ENCODE peak calls at places on chromosomes 12 and 14, in seven cellular contexts. U is stomach, P is psoas muscle, A is breast epithelium, T is uterus, W is fibroblast of lung, O is ovary. G is an unnamed sample.

GRCh38 chr12:117012189-117012805 is 86.9 kb downstream of the TESC start:
- DNase-seq in O (no peak), W (peak; percentile 50), U (no peak), P (no peak), A (no peak), T (no peak), G (no peak)

GRCh38 chr12:106841471-106842302 is 67.2 kb downstream of the RIC8B start:
- DNase-seq in T (peak; percentile 19), U (no peak), O (peak; percentile 23), W (peak; percentile 35), P (no peak), A (no peak), G (no peak)

GRCh38 chr12:43786899-43787693 is 19.0 kb downstream of the TWF1 start:
- DNase-seq in U (no peak), A (no peak), P (no peak), O (no peak), T (no peak), W (peak; percentile 49), G (no peak)

GRCh38 chr12:104285740-104286537 is 17.6 kb upstream of the EID3 start:
- DNase-seq in W (peak; percentile 66), U (peak; percentile 60), T (no peak), O (no peak), A (no peak), P (peak; percentile 53), G (no peak)

GRCh38 chr14:104135904-104136471 is 2.4 kb upstream of the KIF26A start:
- DNase-seq in P (peak; percentile 44), T (no peak), O (peak; percentile 33), W (no peak), U (no peak), A (no peak), G (no peak)

GRCh38 chr12:24079083-24079482 is 129.6 kb upstream of the SOX5 start:
- DNase-seq in W (no peak), O (no peak), A (no peak), P (no peak), T (no peak), U (no peak), G (no peak)

GRCh38 chr12:106919910-106920544 is 35.7 kb upstream of the TMEM263 start:
- DNase-seq in U (no peak), A (no peak), T (no peak), O (no peak), W (peak; percentile 31), P (no peak), G (no peak)

GRCh38 chr12:52632656-52633055 is 14.3 kb upstream of the KRT73 start:
- DNase-seq in U (no peak), P (no peak), O (no peak), W (no peak), A (no peak), T (no peak), G (no peak)

GRCh38 chr12:108977360-108977759 is 43.5 kb downstream of the SVOP start:
- DNase-seq in O (no peak), P (no peak), U (no peak), W (no peak), A (no peak), T (no peak), G (no peak)

GRCh38 chr12:93679308-93679933 is 2.2 kb downstream of the CRADD start:
- DNase-seq in W (no peak), A (no peak), O (no peak), U (no peak), T (no peak), P (peak; percentile 77), G (no peak)

GRCh38 chr12:12267801-12268200 is 957 bp upstream of the LRP6 start:
- DNase-seq in U (no peak), A (no peak), O (no peak), W (no peak), T (no peak), P (no peak), G (no peak)

GRCh38 chr12:124174406-124174805 is 120.5 kb upstream of the RFLNA start:
- DNase-seq in A (no peak), U (no peak), T (no peak), P (no peak), W (peak; percentile 71), O (no peak), G (no peak)

GRCh38 chr12:54439521-54440255 is 20.6 kb upstream of the ITGA5 start:
- DNase-seq in U (no peak), P (no peak), A (no peak), W (peak; percentile 83), O (no peak), T (no peak), G (no peak)

GRCh38 chr12:58639323-58639934 is 280.9 kb downstream of the LRIG3 start:
- DNase-seq in W (peak; percentile 90), P (no peak), U (no peak), A (no peak), T (no peak), O (no peak), G (no peak)

GRCh38 chr12:51392556-51393237 is 1.5 kb upstream of the GALNT6 start:
- DNase-seq in T (no peak), A (no peak), W (peak; percentile 54), U (no peak), O (no peak), P (no peak), G (no peak)

GRCh38 chr14:81511110-81511900 is 22.3 kb downstream of the SEL1L start:
- DNase-seq in U (no peak), O (no peak), T (no peak), W (no peak), P (no peak), A (no peak), G (no peak)

GRCh38 chr12:76236640-76237039 is 111.6 kb downstream of the BBS10 start:
- DNase-seq in W (peak; percentile 84), U (no peak), A (no peak), T (no peak), P (no peak), O (no peak), G (no peak)

GRCh38 chr14:75531660-75532317 is 9.5 kb downstream of the BATF start:
- DNase-seq in U (no peak), A (no peak), P (no peak), O (no peak), T (no peak), W (peak; percentile 8), G (no peak)

GRCh38 chr14:75987201-75987970 is 1.8 kb downstream of the IFT43 start:
- DNase-seq in U (no peak), W (no peak), O (no peak), T (no peak), P (no peak), A (no peak), G (no peak)

GRCh38 chr12:86230516-86231146 is 25.6 kb downstream of the MGAT4C start:
- DNase-seq in U (no peak), P (no peak), O (no peak), T (no peak), W (peak; percentile 70), A (no peak), G (no peak)

GRCh38 chr12:121774968-121775474 is 18.5 kb downstream of the RHOF start:
- DNase-seq in W (peak; percentile 30), T (no peak), U (no peak), O (no peak), P (no peak), A (no peak), G (peak; percentile 69)
- H3K27ac ChIP-seq in W (no peak overlapping the region), T (no peak overlapping the region), U (no peak overlapping the region), O (no peak overlapping the region), P (no peak overlapping the region), A (no peak overlapping the region), G (peak overlapping the region; percentile 62)

GRCh38 chr12:89826468-89826867 is 117.8 kb upstream of the ATP2B1 start:
- DNase-seq in A (no peak), O (no peak), P (no peak), W (no peak), U (no peak), T (no peak), G (no peak)

GRCh38 chr12:89828575-89828974 is 119.9 kb upstream of the ATP2B1 start:
- DNase-seq in P (no peak), T (no peak), W (no peak), U (no peak), O (no peak), A (no peak), G (no peak)

GRCh38 chr12:89824822-89825221 is 116.2 kb upstream of the ATP2B1 start:
- DNase-seq in P (no peak), U (no peak), O (no peak), T (no peak), A (no peak), W (no peak), G (no peak)

GRCh38 chr12:89827592-89827991 is 119.0 kb upstream of the ATP2B1 start:
- DNase-seq in A (no peak), P (no peak), U (no peak), T (no peak), W (no peak), O (no peak), G (no peak)

DNA sequence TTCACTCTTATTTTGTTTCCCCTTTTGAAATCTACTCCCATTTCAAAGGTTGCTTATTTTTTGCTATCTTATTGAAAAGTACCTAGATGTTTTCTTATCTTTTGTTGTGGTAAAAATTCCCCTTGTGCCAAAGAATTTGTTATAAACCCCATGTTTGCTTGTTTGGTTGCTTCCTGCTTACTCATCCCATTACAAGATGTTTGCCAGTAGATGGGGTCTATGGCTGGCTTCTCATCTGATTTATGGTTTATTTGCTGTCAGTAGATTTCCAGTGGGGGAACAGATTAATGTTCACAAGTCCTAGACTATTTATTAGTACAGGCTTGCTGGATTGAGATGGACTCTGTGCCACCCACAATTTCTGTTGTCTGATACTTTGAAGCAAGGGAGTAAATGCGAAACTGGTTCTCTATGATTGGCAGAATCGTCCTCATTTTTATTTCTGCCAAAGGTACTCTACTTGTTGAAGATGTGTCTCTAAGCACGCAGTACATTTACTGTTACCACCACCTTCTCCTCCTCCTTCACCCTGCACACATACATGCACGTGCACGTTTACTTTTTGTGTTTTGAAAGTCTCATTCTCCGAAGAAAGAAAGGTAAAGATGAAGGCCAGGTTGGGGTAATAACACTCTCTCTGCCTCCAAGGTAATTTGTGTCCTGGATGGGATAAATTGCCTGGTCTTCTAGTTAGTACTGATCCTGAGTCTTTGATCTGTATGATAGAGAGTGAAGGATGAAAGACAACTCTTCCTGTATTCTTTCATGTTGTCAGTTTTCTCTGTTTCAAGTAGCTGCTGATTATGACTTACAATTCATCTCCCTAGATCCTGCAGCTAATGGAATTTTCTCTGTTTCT is 117.2 kb upstream of the ATP2B1 start:
- DNase-seq in A (no peak), P (no peak), U (no peak), T (no peak), W (peak; percentile 40), O (no peak), G (no peak)
- H3K27ac ChIP-seq in A (no peak overlapping the region), P (no peak overlapping the region), U (no peak overlapping the region), T (no peak overlapping the region), W (no peak overlapping the region), O (no peak overlapping the region), G (no peak overlapping the region)

DNA sequence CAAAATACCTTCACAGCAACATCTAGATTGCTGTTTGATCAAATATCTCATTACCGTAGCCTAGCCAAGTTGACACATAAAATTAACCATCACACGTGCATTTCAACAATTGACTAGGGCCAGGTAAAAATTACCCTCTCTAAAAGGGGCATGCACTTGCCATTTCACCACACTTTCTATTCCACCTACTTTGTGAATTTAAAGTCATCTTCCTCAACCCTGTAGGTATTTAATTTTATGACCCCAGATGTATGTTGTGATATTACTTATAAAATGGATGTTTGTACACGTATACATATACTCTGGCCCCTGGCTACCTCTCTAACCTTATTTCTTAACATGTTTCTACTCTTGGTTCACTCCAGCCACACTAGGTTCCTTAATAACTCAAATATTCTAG is 160.2 kb downstream of the FOXA1 start:
- DNase-seq in W (no peak), O (no peak), T (no peak), A (no peak), U (no peak), P (no peak), G (no peak)
- H3K27ac ChIP-seq in W (no peak overlapping the region), O (no peak overlapping the region), T (no peak overlapping the region), A (no peak overlapping the region), U (no peak overlapping the region), P (no peak overlapping the region), G (no peak overlapping the region)

GRCh38 chr12:92075425-92075891 is 70.2 kb downstream of the BTG1 start:
- DNase-seq in T (no peak), O (no peak), U (no peak), W (peak; percentile 88), P (no peak), A (no peak), G (no peak)
- H3K27ac ChIP-seq in T (peak overlapping the region; percentile 16), O (no peak overlapping the region), U (no peak overlapping the region), W (peak overlapping the region; percentile 31), P (no peak overlapping the region), A (no peak overlapping the region), G (no peak overlapping the region)